ENCODE peak calls at places on chromosomes 4 and X, in five cellular contexts. D is left ventricle myocardium inferior, G is heart left ventricle, V is right atrium auricular region, W is Peyer's patch. P is an unnamed sample.

GRCh38 chr4:99945718-99946345 is 586 bp downstream of the DNAJB14 start:
- DNase-seq in D (no peak), G (no peak), V (no peak), W (no peak), P (peak)

GRCh38 chr4:153036931-153037330 is 100.8 kb downstream of the FHDC1 start:
- DNase-seq in D (no peak), G (no peak), V (no peak), W (no peak), P (no peak)

GRCh38 chr4:157045507-157046127 is 30.3 kb upstream of the GLRB start:
- DNase-seq in D (no peak), G (no peak), V (no peak), W (no peak), P (peak)

GRCh38 chrX:55312655-55313054 is 47.9 kb upstream of the PAGE3 start:
- DNase-seq in D (no peak), G (no peak), V (no peak), W (no peak), P (no peak)

GRCh38 chrX:114611018-114611619 is 27.2 kb downstream of the HTR2C start:
- DNase-seq in D (no peak), G (no peak), V (no peak), W (no peak), P (peak)

GRCh38 chrX:46681849-46682248 is 77.1 kb downstream of the SLC9A7 start:
- DNase-seq in D (no peak), G (no peak), V (no peak), W (no peak), P (no peak)

GRCh38 chr4:114151-114550 is 10.2 kb upstream of the ZNF718 start:
- DNase-seq in D (no peak), G (no peak), V (no peak), W (no peak), P (no peak)

GRCh38 chr4:15742637-15743036 is 35.5 kb upstream of the CD38 start:
- DNase-seq in D (no peak), G (no peak), V (no peak), W (no peak), P (no peak)

GRCh38 chrX:40201486-40201885 is 103.7 kb upstream of the BCOR start:
- DNase-seq in D (no peak), G (no peak), V (no peak), W (no peak), P (peak)

GRCh38 chr4:111628437-111628836 is 516.8 kb upstream of the FAM241A start:
- DNase-seq in D (no peak), G (no peak), V (no peak), W (no peak), P (no peak)

GRCh38 chrX:2710041-2710471 is 19.0 kb downstream of the CD99 start:
- DNase-seq in D (no peak), G (peak), V (no peak), W (peak), P (no peak)

GRCh38 chrX:39819921-39820849 is 277.6 kb downstream of the BCOR start:
- DNase-seq in D (no peak), G (no peak), V (peak), W (no peak), P (no peak)

GRCh38 chrX:150150081-150150779 is 211.9 kb upstream of the EOLA2 start:
- DNase-seq in D (no peak), G (no peak), V (no peak), W (no peak), P (no peak)

GRCh38 chr4:154779362-154779947 is 1.6 kb upstream of the RBM46 start:
- DNase-seq in D (no peak), G (no peak), V (no peak), W (no peak), P (no peak)

GRCh38 chr4:26786916-26787315 is 73.7 kb upstream of the STIM2 start:
- DNase-seq in D (no peak), G (no peak), V (no peak), W (no peak), P (no peak)

GRCh38 chr4:148162554-148162953 is 279.7 kb downstream of the NR3C2 start:
- DNase-seq in D (no peak), G (no peak), V (no peak), W (no peak), P (no peak)

GRCh38 chr4:54233697-54234496 is 4.8 kb downstream of the PDGFRA start:
- DNase-seq in D (peak), G (peak), V (peak), W (peak), P (peak)

GRCh38 chrX:101040197-101040596 is 11.7 kb downstream of the TRMT2B start:
- DNase-seq in D (no peak), G (no peak), V (no peak), W (no peak), P (no peak)

GRCh38 chr4:169179609-169180526 is 90.9 kb downstream of the SH3RF1 start:
- DNase-seq in D (no peak), G (no peak), V (no peak), W (no peak), P (no peak)

DNA sequence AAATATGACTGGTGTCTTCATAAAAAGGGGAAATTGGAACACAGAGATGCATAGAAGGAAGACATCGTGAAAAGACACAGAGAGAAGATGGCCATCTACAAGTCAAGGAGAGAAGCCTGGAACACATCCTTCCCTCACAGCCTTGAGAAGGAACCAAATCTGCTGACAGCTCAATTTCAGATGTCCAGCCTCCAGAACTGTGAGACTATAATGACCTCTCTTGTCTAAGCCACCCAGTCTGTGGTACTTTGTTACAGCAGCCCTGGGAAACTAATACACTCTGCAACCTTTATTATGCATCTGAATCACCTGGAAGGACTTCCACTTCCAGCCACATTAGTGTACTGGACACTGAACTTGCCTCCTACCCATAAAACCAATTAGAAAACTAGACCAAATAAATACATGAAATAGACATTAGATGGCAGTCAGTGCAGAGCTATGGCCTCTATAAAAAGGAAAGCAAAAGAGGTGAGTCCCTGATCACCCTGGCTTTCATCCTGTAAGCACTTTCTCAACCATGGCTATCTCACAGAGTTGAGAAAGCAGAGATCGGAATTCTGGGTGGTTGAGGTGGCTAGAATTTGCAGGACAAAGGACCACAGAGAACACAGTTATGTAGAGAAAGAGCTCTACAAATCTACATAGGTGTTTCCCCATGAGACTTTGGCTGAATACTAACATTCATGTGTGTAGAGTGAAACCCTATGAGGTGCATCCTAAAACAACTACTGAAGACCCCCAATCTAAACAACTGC is 25.7 kb downstream of the GAB3 start:
- DNase-seq in D (no peak), G (no peak), V (no peak), W (no peak), P (no peak)
- TF ChIP-seq CTCF in D (no peak), G (no peak), V (no peak), W (no peak), P (no peak)

GRCh38 chr4:3310301-3311094 is 17.7 kb downstream of the RGS12 start:
- DNase-seq in D (no peak), G (no peak), V (peak), W (peak), P (no peak)
- TF ChIP-seq CTCF in D (no peak), G (no peak), V (no peak), W (no peak), P (no peak)

GRCh38 chr4:145435646-145436045 is 46.0 kb upstream of the SMAD1 start:
- DNase-seq in D (no peak), G (no peak), V (no peak), W (no peak), P (no peak)
- TF ChIP-seq CTCF in D (no peak), G (no peak), V (no peak), W (no peak), P (no peak)

GRCh38 chrX:73850124-73851013 is 287.4 kb downstream of the CHIC1 start:
- DNase-seq in D (no peak), G (no peak), V (no peak), W (no peak), P (peak)
- TF ChIP-seq CTCF in D (no peak), G (no peak), V (no peak), W (peak), P (peak)